ENCODE peak calls at places on chromosomes 1 and 21, in ten cellular contexts. One of them, this sample, is unnamed.

GRCh38 chr1:7280257-7280656 is 490.8 kb upstream of the VAMP3 start:
- DNase-seq in cardiac muscle cell: no peak
- DNase-seq in BJ: no peak
- DNase-seq in endodermal cell: no peak
- DNase-seq in uterus: no peak
- DNase-seq in A549: no peak
- DNase-seq in cardiac fibroblast: no peak
- DNase-seq in GM12865: no peak
- DNase-seq in epithelial cell of esophagus: no peak
- DNase-seq in IMR-90: no peak
- DNase-seq in this sample: no peak

GRCh38 chr1:216917039-216917438 is 193.8 kb upstream of the ESRRG start:
- DNase-seq in cardiac muscle cell: peak
- DNase-seq in BJ: no peak
- DNase-seq in endodermal cell: no peak
- DNase-seq in uterus: no peak
- DNase-seq in A549: no peak
- DNase-seq in cardiac fibroblast: no peak
- DNase-seq in GM12865: no peak
- DNase-seq in epithelial cell of esophagus: no peak
- DNase-seq in IMR-90: no peak
- DNase-seq in this sample: no peak

GRCh38 chr1:22662318-22662717 is 9.3 kb downstream of the C1QB start:
- DNase-seq in cardiac muscle cell: peak
- DNase-seq in BJ: no peak
- DNase-seq in endodermal cell: peak
- DNase-seq in uterus: no peak
- DNase-seq in A549: peak
- DNase-seq in cardiac fibroblast: no peak
- DNase-seq in GM12865: peak
- DNase-seq in epithelial cell of esophagus: no peak
- DNase-seq in IMR-90: no peak
- DNase-seq in this sample: peak

GRCh38 chr1:230149751-230150584 is 82.9 kb downstream of the GALNT2 start:
- DNase-seq in cardiac muscle cell: no peak
- DNase-seq in BJ: no peak
- DNase-seq in endodermal cell: no peak
- DNase-seq in uterus: no peak
- DNase-seq in A549: no peak
- DNase-seq in cardiac fibroblast: no peak
- DNase-seq in GM12865: peak
- DNase-seq in epithelial cell of esophagus: no peak
- DNase-seq in IMR-90: peak
- DNase-seq in this sample: peak

GRCh38 chr1:119347858-119348257 is 20.7 kb upstream of the HAO2 start:
- DNase-seq in cardiac muscle cell: no peak
- DNase-seq in BJ: no peak
- DNase-seq in endodermal cell: no peak
- DNase-seq in uterus: no peak
- DNase-seq in A549: no peak
- DNase-seq in cardiac fibroblast: no peak
- DNase-seq in GM12865: peak
- DNase-seq in epithelial cell of esophagus: peak
- DNase-seq in IMR-90: no peak
- DNase-seq in this sample: peak

GRCh38 chr1:6137758-6138157 is 42.4 kb downstream of the CHD5 start:
- DNase-seq in cardiac muscle cell: no peak
- DNase-seq in BJ: no peak
- DNase-seq in endodermal cell: no peak
- DNase-seq in uterus: no peak
- DNase-seq in A549: no peak
- DNase-seq in cardiac fibroblast: no peak
- DNase-seq in GM12865: no peak
- DNase-seq in epithelial cell of esophagus: no peak
- DNase-seq in IMR-90: no peak
- DNase-seq in this sample: no peak

GRCh38 chr1:205434738-205435137 is 12.9 kb upstream of the LEMD1 start:
- DNase-seq in cardiac muscle cell: no peak
- DNase-seq in BJ: no peak
- DNase-seq in endodermal cell: no peak
- DNase-seq in uterus: no peak
- DNase-seq in A549: no peak
- DNase-seq in cardiac fibroblast: no peak
- DNase-seq in GM12865: no peak
- DNase-seq in epithelial cell of esophagus: no peak
- DNase-seq in IMR-90: no peak
- DNase-seq in this sample: no peak

GRCh38 chr1:231931846-231932454 is 305.4 kb downstream of the DISC1 start:
- DNase-seq in cardiac muscle cell: no peak
- DNase-seq in BJ: no peak
- DNase-seq in endodermal cell: peak
- DNase-seq in uterus: no peak
- DNase-seq in A549: peak
- DNase-seq in cardiac fibroblast: no peak
- DNase-seq in GM12865: peak
- DNase-seq in epithelial cell of esophagus: no peak
- DNase-seq in IMR-90: no peak
- DNase-seq in this sample: no peak

GRCh38 chr1:153623091-153623490 is 4.2 kb downstream of the S100A13 start:
- DNase-seq in cardiac muscle cell: no peak
- DNase-seq in BJ: no peak
- DNase-seq in endodermal cell: no peak
- DNase-seq in uterus: no peak
- DNase-seq in A549: no peak
- DNase-seq in cardiac fibroblast: no peak
- DNase-seq in GM12865: no peak
- DNase-seq in epithelial cell of esophagus: no peak
- DNase-seq in IMR-90: no peak
- DNase-seq in this sample: no peak

GRCh38 chr1:58047265-58047858 is 499.2 kb downstream of the OMA1 start:
- DNase-seq in cardiac muscle cell: peak
- DNase-seq in BJ: no peak
- DNase-seq in endodermal cell: peak
- DNase-seq in uterus: no peak
- DNase-seq in A549: peak
- DNase-seq in cardiac fibroblast: peak
- DNase-seq in GM12865: peak
- DNase-seq in epithelial cell of esophagus: peak
- DNase-seq in IMR-90: no peak
- DNase-seq in this sample: peak

GRCh38 chr1:159756397-159756796 is 24.4 kb upstream of the DUSP23 start:
- DNase-seq in cardiac muscle cell: no peak
- DNase-seq in BJ: no peak
- DNase-seq in endodermal cell: no peak
- DNase-seq in uterus: no peak
- DNase-seq in A549: no peak
- DNase-seq in cardiac fibroblast: peak
- DNase-seq in GM12865: no peak
- DNase-seq in epithelial cell of esophagus: no peak
- DNase-seq in IMR-90: no peak
- DNase-seq in this sample: peak

GRCh38 chr1:163537809-163538208 is 216.1 kb downstream of the NUF2 start:
- DNase-seq in cardiac muscle cell: no peak
- DNase-seq in BJ: no peak
- DNase-seq in endodermal cell: no peak
- DNase-seq in uterus: no peak
- DNase-seq in A549: no peak
- DNase-seq in cardiac fibroblast: no peak
- DNase-seq in GM12865: no peak
- DNase-seq in epithelial cell of esophagus: no peak
- DNase-seq in IMR-90: no peak
- DNase-seq in this sample: no peak

GRCh38 chr1:163535401-163535800 is 213.6 kb downstream of the NUF2 start:
- DNase-seq in cardiac muscle cell: no peak
- DNase-seq in BJ: no peak
- DNase-seq in endodermal cell: no peak
- DNase-seq in uterus: no peak
- DNase-seq in A549: no peak
- DNase-seq in cardiac fibroblast: no peak
- DNase-seq in GM12865: no peak
- DNase-seq in epithelial cell of esophagus: no peak
- DNase-seq in IMR-90: no peak
- DNase-seq in this sample: no peak

GRCh38 chr1:163538682-163539081 is 216.9 kb downstream of the NUF2 start:
- DNase-seq in cardiac muscle cell: no peak
- DNase-seq in BJ: peak
- DNase-seq in endodermal cell: no peak
- DNase-seq in uterus: no peak
- DNase-seq in A549: no peak
- DNase-seq in cardiac fibroblast: no peak
- DNase-seq in GM12865: no peak
- DNase-seq in epithelial cell of esophagus: no peak
- DNase-seq in IMR-90: no peak
- DNase-seq in this sample: no peak

GRCh38 chr1:163531345-163531744 is 209.6 kb downstream of the NUF2 start:
- DNase-seq in cardiac muscle cell: no peak
- DNase-seq in BJ: no peak
- DNase-seq in endodermal cell: no peak
- DNase-seq in uterus: no peak
- DNase-seq in A549: no peak
- DNase-seq in cardiac fibroblast: no peak
- DNase-seq in GM12865: no peak
- DNase-seq in epithelial cell of esophagus: no peak
- DNase-seq in IMR-90: no peak
- DNase-seq in this sample: no peak

DNA sequence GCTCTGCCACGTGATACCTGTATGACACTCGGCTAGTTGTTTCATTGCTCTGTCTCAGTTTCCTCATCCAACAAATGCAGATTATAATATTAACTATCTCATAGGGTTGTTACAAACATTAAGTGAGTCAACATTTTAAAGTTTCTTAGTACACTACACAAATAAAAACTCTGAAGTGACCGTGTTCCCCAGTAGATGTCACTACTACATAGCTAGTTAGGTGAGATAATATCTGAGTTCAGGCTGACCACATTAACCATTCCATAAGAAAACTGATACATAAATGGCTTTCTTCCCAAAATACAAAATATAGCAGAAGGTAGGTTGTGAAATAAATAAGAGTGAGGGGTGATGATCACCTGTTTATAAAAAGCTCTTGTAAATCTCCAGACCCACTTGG is 214.1 kb downstream of the NUF2 start:
- DNase-seq in cardiac muscle cell: peak
- DNase-seq in BJ: no peak
- DNase-seq in endodermal cell: no peak
- DNase-seq in uterus: no peak
- DNase-seq in A549: peak
- DNase-seq in cardiac fibroblast: peak
- DNase-seq in GM12865: peak
- DNase-seq in epithelial cell of esophagus: peak
- DNase-seq in IMR-90: peak
- DNase-seq in this sample: peak
- TF ChIP-seq CTCF in cardiac muscle cell: peak
- TF ChIP-seq CTCF in BJ: peak
- TF ChIP-seq CTCF in endodermal cell: peak
- TF ChIP-seq CTCF in uterus: peak
- TF ChIP-seq CTCF in A549: peak
- TF ChIP-seq CTCF in cardiac fibroblast: peak
- TF ChIP-seq CTCF in GM12865: no peak
- TF ChIP-seq CTCF in epithelial cell of esophagus: peak
- TF ChIP-seq CTCF in IMR-90: peak
- TF ChIP-seq CTCF in this sample: peak

GRCh38 chr1:203168256-203168786 is 7.3 kb downstream of the MYBPH start:
- DNase-seq in cardiac muscle cell: no peak
- DNase-seq in BJ: no peak
- DNase-seq in endodermal cell: no peak
- DNase-seq in uterus: no peak
- DNase-seq in A549: no peak
- DNase-seq in cardiac fibroblast: no peak
- DNase-seq in GM12865: no peak
- DNase-seq in epithelial cell of esophagus: no peak
- DNase-seq in IMR-90: no peak
- DNase-seq in this sample: no peak
- H3K4me3 ChIP-seq in cardiac muscle cell: no peak
- H3K4me3 ChIP-seq in BJ: no peak
- H3K4me3 ChIP-seq in endodermal cell: no peak
- H3K4me3 ChIP-seq in uterus: no peak
- H3K4me3 ChIP-seq in A549: no peak
- H3K4me3 ChIP-seq in cardiac fibroblast: no peak
- H3K4me3 ChIP-seq in GM12865: no peak
- H3K4me3 ChIP-seq in epithelial cell of esophagus: no peak
- H3K4me3 ChIP-seq in IMR-90: no peak
- H3K4me3 ChIP-seq in this sample: no peak

GRCh38 chr21:37220981-37221664 is 46.0 kb downstream of the VPS26C start:
- DNase-seq in cardiac muscle cell: peak
- DNase-seq in BJ: peak
- DNase-seq in endodermal cell: peak
- DNase-seq in uterus: peak
- DNase-seq in A549: peak
- DNase-seq in cardiac fibroblast: peak
- DNase-seq in GM12865: peak
- DNase-seq in epithelial cell of esophagus: peak
- DNase-seq in IMR-90: peak
- DNase-seq in this sample: peak
- TF ChIP-seq CTCF in cardiac muscle cell: peak
- TF ChIP-seq CTCF in BJ: peak
- TF ChIP-seq CTCF in endodermal cell: peak
- TF ChIP-seq CTCF in uterus: peak
- TF ChIP-seq CTCF in A549: peak
- TF ChIP-seq CTCF in cardiac fibroblast: peak
- TF ChIP-seq CTCF in GM12865: peak
- TF ChIP-seq CTCF in epithelial cell of esophagus: peak
- TF ChIP-seq CTCF in IMR-90: peak
- TF ChIP-seq CTCF in this sample: peak

GRCh38 chr1:110211503-110212164 is 1.5 kb downstream of the KCNC4 start:
- DNase-seq in cardiac muscle cell: no peak
- DNase-seq in BJ: no peak
- DNase-seq in endodermal cell: no peak
- DNase-seq in uterus: no peak
- DNase-seq in A549: no peak
- DNase-seq in cardiac fibroblast: no peak
- DNase-seq in GM12865: no peak
- DNase-seq in epithelial cell of esophagus: no peak
- DNase-seq in IMR-90: no peak
- DNase-seq in this sample: no peak

GRCh38 chr1:110210604-110211502 is 739 bp downstream of the KCNC4 start:
- DNase-seq in cardiac muscle cell: peak
- DNase-seq in BJ: no peak
- DNase-seq in endodermal cell: peak
- DNase-seq in uterus: peak
- DNase-seq in A549: peak
- DNase-seq in cardiac fibroblast: peak
- DNase-seq in GM12865: peak
- DNase-seq in epithelial cell of esophagus: peak
- DNase-seq in IMR-90: no peak
- DNase-seq in this sample: peak

GRCh38 chr1:110207831-110208230 is 2.3 kb upstream of the KCNC4 start:
- DNase-seq in cardiac muscle cell: peak
- DNase-seq in BJ: no peak
- DNase-seq in endodermal cell: peak
- DNase-seq in uterus: peak
- DNase-seq in A549: peak
- DNase-seq in cardiac fibroblast: peak
- DNase-seq in GM12865: peak
- DNase-seq in epithelial cell of esophagus: peak
- DNase-seq in IMR-90: peak
- DNase-seq in this sample: peak

GRCh38 chr1:110209715-110210603 is at the start of gene KCNC4:
- DNase-seq in cardiac muscle cell: peak
- DNase-seq in BJ: peak
- DNase-seq in endodermal cell: peak
- DNase-seq in uterus: peak
- DNase-seq in A549: peak
- DNase-seq in cardiac fibroblast: peak
- DNase-seq in GM12865: peak
- DNase-seq in epithelial cell of esophagus: peak
- DNase-seq in IMR-90: peak
- DNase-seq in this sample: peak

GRCh38 chr1:110208916-110209650 is 1.0 kb upstream of the KCNC4 start:
- DNase-seq in cardiac muscle cell: no peak
- DNase-seq in BJ: no peak
- DNase-seq in endodermal cell: peak
- DNase-seq in uterus: no peak
- DNase-seq in A549: no peak
- DNase-seq in cardiac fibroblast: no peak
- DNase-seq in GM12865: no peak
- DNase-seq in epithelial cell of esophagus: no peak
- DNase-seq in IMR-90: no peak
- DNase-seq in this sample: no peak
- H3K4me3 ChIP-seq in cardiac muscle cell: peak
- H3K4me3 ChIP-seq in BJ: no peak
- H3K4me3 ChIP-seq in endodermal cell: peak
- H3K4me3 ChIP-seq in uterus: peak
- H3K4me3 ChIP-seq in A549: peak
- H3K4me3 ChIP-seq in cardiac fibroblast: no peak
- H3K4me3 ChIP-seq in GM12865: peak
- H3K4me3 ChIP-seq in epithelial cell of esophagus: no peak
- H3K4me3 ChIP-seq in IMR-90: no peak
- H3K4me3 ChIP-seq in this sample: no peak

This sample was measured in choroid plexus epithelial cell.